ENCODE peak calls at places on chromosomes 12 and 14, in four cellular contexts. One of them, this sample, is unnamed.

GRCh38 chr14:65226824-65227604 is 124.7 kb upstream of the MAX start:
- DNase-seq in uterus: no peak
- DNase-seq in IMR-90: peak; percentile 62
- DNase-seq in right lobe of liver: no peak
- DNase-seq in this sample: peak; percentile 79

GRCh38 chr12:74066476-74066875 is 471.2 kb upstream of the ATXN7L3B start:
- DNase-seq in uterus: no peak
- DNase-seq in IMR-90: no peak
- DNase-seq in right lobe of liver: no peak
- DNase-seq in this sample: no peak

GRCh38 chr12:108575199-108575912 is 13.0 kb downstream of the ISCU start:
- DNase-seq in uterus: no peak
- DNase-seq in IMR-90: no peak
- DNase-seq in right lobe of liver: peak; percentile 11
- DNase-seq in this sample: no peak

GRCh38 chr12:29103539-29103974 is 45.5 kb upstream of the FAR2 start:
- DNase-seq in uterus: no peak
- DNase-seq in IMR-90: no peak
- DNase-seq in right lobe of liver: no peak
- DNase-seq in this sample: no peak

GRCh38 chr12:38555620-38556596 is 239.3 kb downstream of the ALG10B start:
- DNase-seq in uterus: no peak
- DNase-seq in IMR-90: no peak
- DNase-seq in right lobe of liver: no peak
- DNase-seq in this sample: no peak

GRCh38 chr12:49867580-49868341 is 24.9 kb upstream of the BCDIN3D start:
- DNase-seq in uterus: no peak
- DNase-seq in IMR-90: no peak
- DNase-seq in right lobe of liver: no peak
- DNase-seq in this sample: no peak

GRCh38 chr14:101980700-101981099 is 16.3 kb downstream of the DYNC1H1 start:
- DNase-seq in uterus: peak; percentile 72
- DNase-seq in IMR-90: peak; percentile 99
- DNase-seq in right lobe of liver: no peak
- DNase-seq in this sample: peak; percentile 73

GRCh38 chr14:67417633-67418032 is 5.7 kb upstream of the PLEK2 start:
- DNase-seq in uterus: no peak
- DNase-seq in IMR-90: peak; percentile 25
- DNase-seq in right lobe of liver: no peak
- DNase-seq in this sample: no peak

GRCh38 chr14:35122696-35123387 is 490 bp downstream of the PRORP start:
- DNase-seq in uterus: no peak
- DNase-seq in IMR-90: peak; percentile 59
- DNase-seq in right lobe of liver: no peak
- DNase-seq in this sample: no peak

GRCh38 chr14:61526405-61527312 is 168.7 kb upstream of the HIF1A start:
- DNase-seq in uterus: no peak
- DNase-seq in IMR-90: no peak
- DNase-seq in right lobe of liver: peak; percentile 81
- DNase-seq in this sample: peak; percentile 82

GRCh38 chr14:44620106-44621019 is 113.3 kb upstream of the FSCB start:
- DNase-seq in uterus: no peak
- DNase-seq in IMR-90: no peak
- DNase-seq in right lobe of liver: no peak
- DNase-seq in this sample: no peak

GRCh38 chr12:120235369-120236123 is 30.0 kb downstream of the PXN start:
- DNase-seq in uterus: no peak
- DNase-seq in IMR-90: no peak
- DNase-seq in right lobe of liver: no peak
- DNase-seq in this sample: no peak

GRCh38 chr14:69260979-69261605 is 1.1 kb downstream of the GALNT16 start:
- DNase-seq in uterus: peak; percentile 48
- DNase-seq in IMR-90: no peak
- DNase-seq in right lobe of liver: peak; percentile 59
- DNase-seq in this sample: peak; percentile 37

GRCh38 chr12:108101605-108102175 is 27.4 kb upstream of the WSCD2 start:
- DNase-seq in uterus: no peak
- DNase-seq in IMR-90: no peak
- DNase-seq in right lobe of liver: no peak
- DNase-seq in this sample: no peak

GRCh38 chr14:93901813-93902212 is 25.3 kb upstream of the FAM181A start:
- DNase-seq in uterus: no peak
- DNase-seq in IMR-90: no peak
- DNase-seq in right lobe of liver: no peak
- DNase-seq in this sample: no peak

GRCh38 chr14:67411820-67412421 is at the start of gene PLEK2:
- DNase-seq in uterus: no peak
- DNase-seq in IMR-90: no peak
- DNase-seq in right lobe of liver: peak; percentile 69
- DNase-seq in this sample: peak; percentile 80

GRCh38 chr12:12892670-12893290 is 1.4 kb downstream of the GPRC5A start:
- DNase-seq in uterus: no peak
- DNase-seq in IMR-90: no peak
- DNase-seq in right lobe of liver: no peak
- DNase-seq in this sample: no peak

GRCh38 chr12:104602901-104603300 is 146.2 kb downstream of the CHST11 start:
- DNase-seq in uterus: no peak
- DNase-seq in IMR-90: no peak
- DNase-seq in right lobe of liver: no peak
- DNase-seq in this sample: no peak

GRCh38 chr14:100648474-100649172 is 61.4 kb upstream of the BEGAIN start:
- DNase-seq in uterus: no peak
- DNase-seq in IMR-90: no peak
- DNase-seq in right lobe of liver: no peak
- DNase-seq in this sample: no peak

GRCh38 chr12:120684523-120684932 is 2.4 kb upstream of the MLEC start:
- DNase-seq in uterus: no peak
- DNase-seq in IMR-90: peak; percentile 26
- DNase-seq in right lobe of liver: no peak
- DNase-seq in this sample: no peak

GRCh38 chr12:48998497-48999353 is 450 bp downstream of the DDN start:
- DNase-seq in uterus: no peak
- DNase-seq in IMR-90: peak; percentile 30
- DNase-seq in right lobe of liver: no peak
- DNase-seq in this sample: peak; percentile 38

GRCh38 chr12:80869264-80869663 is 68.5 kb downstream of the LIN7A start:
- DNase-seq in uterus: no peak
- DNase-seq in IMR-90: no peak
- DNase-seq in right lobe of liver: no peak
- DNase-seq in this sample: no peak

GRCh38 chr14:56004807-56005579 is 113.2 kb upstream of the PELI2 start:
- DNase-seq in uterus: peak; percentile 27
- DNase-seq in IMR-90: peak; percentile 77
- DNase-seq in right lobe of liver: no peak
- DNase-seq in this sample: peak; percentile 53

GRCh38 chr12:54658306-54659264 is 10.4 kb upstream of the DCD start:
- DNase-seq in uterus: no peak
- DNase-seq in IMR-90: peak; percentile 6
- DNase-seq in right lobe of liver: peak; percentile 60
- DNase-seq in this sample: peak; percentile 72

GRCh38 chr14:69610859-69611263 is 535 bp upstream of the SUSD6 start:
- DNase-seq in uterus: no peak
- DNase-seq in IMR-90: no peak
- DNase-seq in right lobe of liver: no peak
- DNase-seq in this sample: no peak

GRCh38 chr12:57718641-57719528 is 19.7 kb downstream of the AGAP2 start:
- DNase-seq in uterus: no peak
- DNase-seq in IMR-90: no peak
- DNase-seq in right lobe of liver: no peak
- DNase-seq in this sample: no peak

GRCh38 chr12:84357314-84357713 is 555.3 kb downstream of the SLC6A15 start:
- DNase-seq in uterus: no peak
- DNase-seq in IMR-90: no peak
- DNase-seq in right lobe of liver: no peak
- DNase-seq in this sample: no peak

GRCh38 chr12:111322336-111323250 is 46.3 kb downstream of the PHETA1 start:
- DNase-seq in uterus: no peak
- DNase-seq in IMR-90: no peak
- DNase-seq in right lobe of liver: no peak
- DNase-seq in this sample: no peak

GRCh38 chr12:98417303-98417702 is 98.1 kb upstream of the TMPO start:
- DNase-seq in uterus: no peak
- DNase-seq in IMR-90: no peak
- DNase-seq in right lobe of liver: no peak
- DNase-seq in this sample: no peak

GRCh38 chr12:51953011-51953568 is 1.6 kb downstream of the ACVR1B start:
- DNase-seq in uterus: no peak
- DNase-seq in IMR-90: no peak
- DNase-seq in right lobe of liver: peak; percentile 42
- DNase-seq in this sample: no peak

GRCh38 chr12:90331262-90331661 is 622.6 kb upstream of the ATP2B1 start:
- DNase-seq in uterus: no peak
- DNase-seq in IMR-90: no peak
- DNase-seq in right lobe of liver: no peak
- DNase-seq in this sample: no peak

GRCh38 chr12:5586201-5586600 is 154.3 kb downstream of the NTF3 start:
- DNase-seq in uterus: no peak
- DNase-seq in IMR-90: peak; percentile 71
- DNase-seq in right lobe of liver: no peak
- DNase-seq in this sample: no peak

GRCh38 chr14:35369701-35370191 is 34.8 kb downstream of the NFKBIA start:
- DNase-seq in uterus: no peak
- DNase-seq in IMR-90: no peak
- DNase-seq in right lobe of liver: no peak
- DNase-seq in this sample: no peak

GRCh38 chr14:88005050-88005481 is at the start of gene GPR65:
- DNase-seq in uterus: no peak
- DNase-seq in IMR-90: no peak
- DNase-seq in right lobe of liver: no peak
- DNase-seq in this sample: no peak
- TF ChIP-seq POLR2A in uterus: no peak
- TF ChIP-seq POLR2A in IMR-90: no peak
- TF ChIP-seq POLR2A in right lobe of liver: peak; percentile 65
- TF ChIP-seq POLR2A in this sample: no peak

GRCh38 chr14:23322568-23323517 is 1.6 kb downstream of the PABPN1 start:
- DNase-seq in uterus: no peak
- DNase-seq in IMR-90: no peak
- DNase-seq in right lobe of liver: no peak
- DNase-seq in this sample: no peak

GRCh38 chr14:23323838-23324454 is 2.7 kb downstream of the PABPN1 start:
- DNase-seq in uterus: no peak
- DNase-seq in IMR-90: no peak
- DNase-seq in right lobe of liver: no peak
- DNase-seq in this sample: no peak

GRCh38 chr14:23319746-23320583 is 1.3 kb upstream of the PABPN1 start:
- DNase-seq in uterus: no peak
- DNase-seq in IMR-90: no peak
- DNase-seq in right lobe of liver: no peak
- DNase-seq in this sample: no peak

GRCh38 chr14:23320584-23321571 is at the start of gene PABPN1:
- DNase-seq in uterus: peak; percentile 99
- DNase-seq in IMR-90: peak; percentile 100
- DNase-seq in right lobe of liver: peak; percentile 99
- DNase-seq in this sample: peak; percentile 100

GRCh38 chr14:23321572-23322547 is 603 bp downstream of the PABPN1 start:
- DNase-seq in uterus: no peak
- DNase-seq in IMR-90: peak; percentile 54
- DNase-seq in right lobe of liver: peak; percentile 74
- DNase-seq in this sample: peak; percentile 52
- TF ChIP-seq POLR2A in uterus: no peak
- TF ChIP-seq POLR2A in IMR-90: peak; percentile 82
- TF ChIP-seq POLR2A in right lobe of liver: peak; percentile 28
- TF ChIP-seq POLR2A in this sample: no peak

GRCh38 chr12:25957898-25958253 is 606 bp upstream of the RASSF8 start:
- DNase-seq in uterus: peak; percentile 42
- DNase-seq in IMR-90: peak; percentile 82
- DNase-seq in right lobe of liver: no peak
- DNase-seq in this sample: no peak

GRCh38 chr12:25960176-25960575 is 1.7 kb downstream of the RASSF8 start:
- DNase-seq in uterus: no peak
- DNase-seq in IMR-90: peak; percentile 28
- DNase-seq in right lobe of liver: no peak
- DNase-seq in this sample: no peak

GRCh38 chr12:25959069-25959961 is 833 bp downstream of the RASSF8 start:
- DNase-seq in uterus: peak; percentile 71
- DNase-seq in IMR-90: peak; percentile 85
- DNase-seq in right lobe of liver: peak; percentile 70
- DNase-seq in this sample: peak; percentile 27

GRCh38 chr12:25960926-25961325 is 2.4 kb downstream of the RASSF8 start:
- DNase-seq in uterus: no peak
- DNase-seq in IMR-90: peak; percentile 19
- DNase-seq in right lobe of liver: no peak
- DNase-seq in this sample: no peak

DNA sequence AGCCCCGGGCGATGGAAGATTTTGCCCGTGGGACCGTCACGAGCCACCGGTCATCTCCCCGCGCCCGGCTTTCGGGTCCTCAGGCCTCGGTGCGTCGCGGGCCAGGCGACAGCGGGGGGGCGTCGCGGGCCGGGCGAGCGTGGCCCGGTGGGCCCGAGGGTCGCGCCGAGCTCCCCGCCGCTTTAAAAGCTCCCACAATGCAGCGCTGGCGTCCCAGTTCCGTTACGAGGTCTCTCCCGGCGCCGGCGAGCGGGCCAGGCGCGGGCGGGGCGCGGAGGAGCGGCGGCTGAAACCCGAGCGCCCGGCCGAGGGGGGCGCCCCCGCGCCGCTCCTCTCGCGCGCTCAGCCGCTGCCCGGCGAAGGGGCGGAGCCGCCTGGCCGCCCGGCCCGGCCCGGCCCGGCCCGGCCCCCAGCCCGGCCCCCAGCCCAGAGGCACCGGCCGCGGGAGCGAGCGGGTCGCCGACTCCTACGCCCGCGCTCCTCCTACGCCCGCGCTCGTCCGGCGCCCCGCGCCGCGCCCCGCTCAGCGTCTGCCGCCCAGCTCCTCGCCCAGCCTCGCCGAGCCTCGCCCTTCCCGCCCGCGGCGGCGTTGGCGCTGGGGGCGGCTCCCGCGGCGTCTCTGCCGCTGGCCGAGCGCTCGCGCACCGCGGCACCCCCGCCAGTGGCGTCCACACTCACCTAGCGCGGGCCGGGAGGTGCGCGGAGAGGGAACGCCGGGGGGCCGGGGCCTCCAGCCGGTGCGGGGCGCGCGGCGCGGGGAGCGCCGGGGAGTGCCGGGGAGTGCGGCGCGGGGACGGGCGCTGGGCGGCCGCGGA is at the start of gene RASSF8:
- DNase-seq in uterus: peak; percentile 81
- DNase-seq in IMR-90: peak; percentile 72
- DNase-seq in right lobe of liver: peak; percentile 81
- DNase-seq in this sample: peak; percentile 69
- TF ChIP-seq POLR2A in uterus: peak; percentile 62
- TF ChIP-seq POLR2A in IMR-90: peak; percentile 65
- TF ChIP-seq POLR2A in right lobe of liver: peak; percentile 72
- TF ChIP-seq POLR2A in this sample: no peak

GRCh38 chr12:739349-739748 is 13.0 kb upstream of the WNK1 start:
- DNase-seq in uterus: no peak
- DNase-seq in IMR-90: no peak
- DNase-seq in right lobe of liver: no peak
- DNase-seq in this sample: no peak

GRCh38 chr12:740921-741320 is 11.5 kb upstream of the WNK1 start:
- DNase-seq in uterus: no peak
- DNase-seq in IMR-90: no peak
- DNase-seq in right lobe of liver: no peak
- DNase-seq in this sample: no peak

GRCh38 chr12:738712-739111 is 13.7 kb upstream of the WNK1 start:
- DNase-seq in uterus: no peak
- DNase-seq in IMR-90: no peak
- DNase-seq in right lobe of liver: no peak
- DNase-seq in this sample: no peak

GRCh38 chr12:737117-737739 is 15.2 kb upstream of the WNK1 start:
- DNase-seq in uterus: no peak
- DNase-seq in IMR-90: no peak
- DNase-seq in right lobe of liver: no peak
- DNase-seq in this sample: peak; percentile 66
- TF ChIP-seq POLR2A in uterus: no peak
- TF ChIP-seq POLR2A in IMR-90: no peak
- TF ChIP-seq POLR2A in right lobe of liver: no peak
- TF ChIP-seq POLR2A in this sample: no peak

This sample was measured in stomach.